ENCODE peak calls at places on chromosomes 4 and X, in five cellular contexts. R, M, D, N and U are unnamed samples.
A peak's percentile ranks its signal among the peaks of the same experiment; 100 is the strongest.

GRCh38 chr4:184899261-184900134 is 73.7 kb upstream of the ACSL1 start:
- DNase-seq in R (no peak), M (no peak), D (no peak), N (no peak), U (no peak)

GRCh38 chr4:1511441-1512041 is 105.3 kb upstream of the NKX1-1 start:
- DNase-seq in R (no peak), M (peak; percentile 70), D (no peak), N (no peak), U (peak; percentile 90)

GRCh38 chr4:24794111-24794860 is 1.1 kb upstream of the SOD3 start:
- DNase-seq in R (no peak), M (peak; percentile 48), D (no peak), N (no peak), U (peak; percentile 30)

GRCh38 chr4:80333121-80333520 is 2.4 kb upstream of the CFAP299 start:
- DNase-seq in R (no peak), M (no peak), D (no peak), N (no peak), U (no peak)

GRCh38 chrX:113548308-113549015 is 707.8 kb upstream of the AMOT start:
- DNase-seq in R (no peak), M (no peak), D (no peak), N (no peak), U (no peak)

GRCh38 chr4:109645874-109646591 is 57.2 kb downstream of the CASP6 start:
- DNase-seq in R (no peak), M (no peak), D (no peak), N (no peak), U (no peak)

GRCh38 chr4:147481577-147482109 is 746 bp downstream of the EDNRA start:
- DNase-seq in R (no peak), M (no peak), D (no peak), N (no peak), U (peak; percentile 31)

GRCh38 chrX:68833448-68833805 is 4.6 kb downstream of the EFNB1 start:
- DNase-seq in R (no peak), M (no peak), D (no peak), N (no peak), U (no peak)

GRCh38 chr4:85061974-85062373 is 95.5 kb upstream of the WDFY3 start:
- DNase-seq in R (no peak), M (no peak), D (no peak), N (no peak), U (no peak)

GRCh38 chr4:37661643-37662221 is 24.4 kb downstream of the RELL1 start:
- DNase-seq in R (no peak), M (no peak), D (no peak), N (no peak), U (no peak)

GRCh38 chr4:130511776-130512175 is 1415.8 kb downstream of the C4orf33 start:
- DNase-seq in R (no peak), M (no peak), D (no peak), N (no peak), U (no peak)

GRCh38 chrX:45709381-45709780 is 508.7 kb upstream of the DIPK2B start:
- DNase-seq in R (no peak), M (no peak), D (no peak), N (no peak), U (no peak)

GRCh38 chr4:8315343-8316250 is 46.0 kb downstream of the HTRA3 start:
- DNase-seq in R (no peak), M (peak; percentile 45), D (peak; percentile 9), N (no peak), U (peak; percentile 49)

GRCh38 chrX:71292669-71293379 is 8.7 kb upstream of the ITGB1BP2 start:
- DNase-seq in R (no peak), M (no peak), D (no peak), N (no peak), U (no peak)

GRCh38 chrX:78593701-78594100 is 65.4 kb downstream of the RTL3 start:
- DNase-seq in R (no peak), M (no peak), D (no peak), N (no peak), U (no peak)

GRCh38 chrX:31500920-31501319 is 429.1 kb upstream of the FTHL17 start:
- DNase-seq in R (no peak), M (no peak), D (no peak), N (no peak), U (no peak)